ENCODE peak calls at places on chromosomes 11 and 22, in nine cellular contexts. One of them, this sample, is unnamed.

GRCh38 chr11:118921929-118922744 is 3.6 kb downstream of the BCL9L start:
- DNase-seq in cardiac fibroblast: peak
- DNase-seq in Karpas-422: no peak
- DNase-seq in CD8-positive, alpha-beta memory T cell: no peak
- DNase-seq in AG04450: no peak
- DNase-seq in tibial artery: peak
- DNase-seq in sigmoid colon: peak
- DNase-seq in lower leg skin: peak
- DNase-seq in neuronal stem cell: no peak
- DNase-seq in this sample: peak

GRCh38 chr11:120173771-120174170 is 35.9 kb upstream of the TRIM29 start:
- DNase-seq in AG04450: no peak
- DNase-seq in lower leg skin: no peak
- DNase-seq in tibial artery: no peak
- DNase-seq in CD8-positive, alpha-beta memory T cell: no peak
- DNase-seq in neuronal stem cell: no peak
- DNase-seq in sigmoid colon: peak
- DNase-seq in Karpas-422: no peak
- DNase-seq in cardiac fibroblast: no peak
- DNase-seq in this sample: no peak

GRCh38 chr11:3219281-3219892 is 774 bp upstream of the MRGPRG start:
- DNase-seq in sigmoid colon: peak
- DNase-seq in AG04450: no peak
- DNase-seq in tibial artery: no peak
- DNase-seq in cardiac fibroblast: no peak
- DNase-seq in neuronal stem cell: no peak
- DNase-seq in Karpas-422: no peak
- DNase-seq in CD8-positive, alpha-beta memory T cell: no peak
- DNase-seq in lower leg skin: no peak
- DNase-seq in this sample: peak

GRCh38 chr11:64656797-64657196 is 65.8 kb downstream of the SLC22A12 start:
- DNase-seq in lower leg skin: no peak
- DNase-seq in AG04450: no peak
- DNase-seq in tibial artery: no peak
- DNase-seq in Karpas-422: no peak
- DNase-seq in cardiac fibroblast: no peak
- DNase-seq in neuronal stem cell: no peak
- DNase-seq in CD8-positive, alpha-beta memory T cell: no peak
- DNase-seq in sigmoid colon: no peak
- DNase-seq in this sample: peak

GRCh38 chr11:10526974-10527918 is 13.7 kb downstream of the RNF141 start:
- DNase-seq in neuronal stem cell: no peak
- DNase-seq in AG04450: no peak
- DNase-seq in cardiac fibroblast: peak
- DNase-seq in sigmoid colon: no peak
- DNase-seq in tibial artery: no peak
- DNase-seq in CD8-positive, alpha-beta memory T cell: no peak
- DNase-seq in Karpas-422: no peak
- DNase-seq in lower leg skin: no peak
- DNase-seq in this sample: no peak

GRCh38 chr11:30876656-30877371 is 290.7 kb upstream of the MPPED2 start:
- DNase-seq in AG04450: no peak
- DNase-seq in lower leg skin: no peak
- DNase-seq in cardiac fibroblast: peak
- DNase-seq in tibial artery: no peak
- DNase-seq in CD8-positive, alpha-beta memory T cell: no peak
- DNase-seq in sigmoid colon: no peak
- DNase-seq in neuronal stem cell: no peak
- DNase-seq in Karpas-422: no peak
- DNase-seq in this sample: no peak

GRCh38 chr11:16136792-16137395 is 219.5 kb downstream of the SOX6 start:
- DNase-seq in CD8-positive, alpha-beta memory T cell: no peak
- DNase-seq in neuronal stem cell: no peak
- DNase-seq in cardiac fibroblast: no peak
- DNase-seq in Karpas-422: no peak
- DNase-seq in lower leg skin: no peak
- DNase-seq in tibial artery: no peak
- DNase-seq in AG04450: no peak
- DNase-seq in sigmoid colon: no peak
- DNase-seq in this sample: no peak

GRCh38 chr11:230431-230830 is 5.7 kb downstream of the SIRT3 start:
- DNase-seq in AG04450: no peak
- DNase-seq in tibial artery: no peak
- DNase-seq in cardiac fibroblast: no peak
- DNase-seq in lower leg skin: no peak
- DNase-seq in CD8-positive, alpha-beta memory T cell: no peak
- DNase-seq in sigmoid colon: peak
- DNase-seq in Karpas-422: no peak
- DNase-seq in neuronal stem cell: no peak
- DNase-seq in this sample: no peak

GRCh38 chr11:70825893-70826540 is 426.4 kb downstream of the SHANK2 start:
- DNase-seq in AG04450: no peak
- DNase-seq in sigmoid colon: no peak
- DNase-seq in neuronal stem cell: peak
- DNase-seq in tibial artery: no peak
- DNase-seq in CD8-positive, alpha-beta memory T cell: no peak
- DNase-seq in Karpas-422: no peak
- DNase-seq in lower leg skin: no peak
- DNase-seq in cardiac fibroblast: no peak
- DNase-seq in this sample: no peak

GRCh38 chr11:68329993-68330699 is 17.8 kb downstream of the LRP5 start:
- DNase-seq in lower leg skin: no peak
- DNase-seq in AG04450: no peak
- DNase-seq in cardiac fibroblast: no peak
- DNase-seq in CD8-positive, alpha-beta memory T cell: no peak
- DNase-seq in tibial artery: no peak
- DNase-seq in neuronal stem cell: no peak
- DNase-seq in Karpas-422: no peak
- DNase-seq in sigmoid colon: no peak
- DNase-seq in this sample: peak

GRCh38 chr11:126149759-126150236 is 61.7 kb downstream of the RPUSD4 start:
- DNase-seq in neuronal stem cell: no peak
- DNase-seq in lower leg skin: no peak
- DNase-seq in AG04450: no peak
- DNase-seq in sigmoid colon: peak
- DNase-seq in Karpas-422: no peak
- DNase-seq in cardiac fibroblast: no peak
- DNase-seq in CD8-positive, alpha-beta memory T cell: no peak
- DNase-seq in tibial artery: no peak
- DNase-seq in this sample: peak

GRCh38 chr11:45412521-45412920 is 126.4 kb upstream of the SYT13 start:
- DNase-seq in neuronal stem cell: no peak
- DNase-seq in lower leg skin: no peak
- DNase-seq in CD8-positive, alpha-beta memory T cell: no peak
- DNase-seq in tibial artery: no peak
- DNase-seq in Karpas-422: no peak
- DNase-seq in cardiac fibroblast: no peak
- DNase-seq in AG04450: no peak
- DNase-seq in sigmoid colon: no peak
- DNase-seq in this sample: peak

GRCh38 chr11:30992513-30992849 is 377.1 kb downstream of the DCDC1 start:
- DNase-seq in neuronal stem cell: no peak
- DNase-seq in sigmoid colon: no peak
- DNase-seq in tibial artery: no peak
- DNase-seq in cardiac fibroblast: no peak
- DNase-seq in AG04450: no peak
- DNase-seq in CD8-positive, alpha-beta memory T cell: no peak
- DNase-seq in lower leg skin: no peak
- DNase-seq in Karpas-422: no peak
- DNase-seq in this sample: peak

GRCh38 chr11:57546869-57547518 is 9.6 kb downstream of the SMTNL1 start:
- DNase-seq in Karpas-422: no peak
- DNase-seq in tibial artery: no peak
- DNase-seq in AG04450: no peak
- DNase-seq in cardiac fibroblast: peak
- DNase-seq in CD8-positive, alpha-beta memory T cell: no peak
- DNase-seq in lower leg skin: no peak
- DNase-seq in neuronal stem cell: no peak
- DNase-seq in sigmoid colon: no peak
- DNase-seq in this sample: peak

GRCh38 chr22:30185129-30185528 is 61.4 kb downstream of the LIF start:
- DNase-seq in tibial artery: no peak
- DNase-seq in CD8-positive, alpha-beta memory T cell: no peak
- DNase-seq in Karpas-422: no peak
- DNase-seq in cardiac fibroblast: no peak
- DNase-seq in sigmoid colon: no peak
- DNase-seq in lower leg skin: no peak
- DNase-seq in AG04450: no peak
- DNase-seq in neuronal stem cell: no peak
- DNase-seq in this sample: no peak
- H3K4me3 ChIP-seq in tibial artery: no peak
- H3K4me3 ChIP-seq in CD8-positive, alpha-beta memory T cell: no peak
- H3K4me3 ChIP-seq in Karpas-422: no peak
- H3K4me3 ChIP-seq in cardiac fibroblast: no peak
- H3K4me3 ChIP-seq in sigmoid colon: no peak
- H3K4me3 ChIP-seq in lower leg skin: no peak
- H3K4me3 ChIP-seq in AG04450: no peak
- H3K4me3 ChIP-seq in neuronal stem cell: no peak
- H3K4me3 ChIP-seq in this sample: no peak

GRCh38 chr11:34433899-34434298 is 4.8 kb upstream of the CAT start:
- DNase-seq in Karpas-422: no peak
- DNase-seq in sigmoid colon: no peak
- DNase-seq in cardiac fibroblast: no peak
- DNase-seq in tibial artery: no peak
- DNase-seq in AG04450: no peak
- DNase-seq in neuronal stem cell: no peak
- DNase-seq in lower leg skin: no peak
- DNase-seq in CD8-positive, alpha-beta memory T cell: no peak
- DNase-seq in this sample: no peak

GRCh38 chr11:34438529-34439507 is at the start of gene CAT:
- DNase-seq in sigmoid colon: peak
- DNase-seq in lower leg skin: peak
- DNase-seq in tibial artery: peak
- DNase-seq in AG04450: peak
- DNase-seq in neuronal stem cell: peak
- DNase-seq in CD8-positive, alpha-beta memory T cell: peak
- DNase-seq in Karpas-422: peak
- DNase-seq in cardiac fibroblast: peak
- DNase-seq in this sample: no peak

GRCh38 chr11:34441814-34442213 is 3.1 kb downstream of the CAT start:
- DNase-seq in Karpas-422: no peak
- DNase-seq in AG04450: no peak
- DNase-seq in sigmoid colon: no peak
- DNase-seq in lower leg skin: no peak
- DNase-seq in neuronal stem cell: no peak
- DNase-seq in tibial artery: no peak
- DNase-seq in CD8-positive, alpha-beta memory T cell: no peak
- DNase-seq in cardiac fibroblast: no peak
- DNase-seq in this sample: no peak

GRCh38 chr11:34439521-34440258 is 956 bp downstream of the CAT start:
- DNase-seq in AG04450: no peak
- DNase-seq in lower leg skin: no peak
- DNase-seq in cardiac fibroblast: no peak
- DNase-seq in tibial artery: no peak
- DNase-seq in sigmoid colon: no peak
- DNase-seq in neuronal stem cell: peak
- DNase-seq in CD8-positive, alpha-beta memory T cell: no peak
- DNase-seq in Karpas-422: no peak
- DNase-seq in this sample: no peak

GRCh38 chr11:34437224-34437879 is 1.4 kb upstream of the CAT start:
- DNase-seq in sigmoid colon: no peak
- DNase-seq in CD8-positive, alpha-beta memory T cell: no peak
- DNase-seq in tibial artery: no peak
- DNase-seq in neuronal stem cell: no peak
- DNase-seq in lower leg skin: no peak
- DNase-seq in cardiac fibroblast: no peak
- DNase-seq in AG04450: no peak
- DNase-seq in Karpas-422: no peak
- DNase-seq in this sample: no peak
- H3K4me3 ChIP-seq in sigmoid colon: no peak
- H3K4me3 ChIP-seq in CD8-positive, alpha-beta memory T cell: no peak
- H3K4me3 ChIP-seq in tibial artery: no peak
- H3K4me3 ChIP-seq in neuronal stem cell: no peak
- H3K4me3 ChIP-seq in lower leg skin: no peak
- H3K4me3 ChIP-seq in cardiac fibroblast: no peak
- H3K4me3 ChIP-seq in AG04450: no peak
- H3K4me3 ChIP-seq in Karpas-422: peak
- H3K4me3 ChIP-seq in this sample: no peak

GRCh38 chr11:128480066-128480465 is 107.3 kb downstream of the ETS1 start:
- DNase-seq in CD8-positive, alpha-beta memory T cell: no peak
- DNase-seq in sigmoid colon: no peak
- DNase-seq in neuronal stem cell: no peak
- DNase-seq in cardiac fibroblast: no peak
- DNase-seq in lower leg skin: no peak
- DNase-seq in Karpas-422: no peak
- DNase-seq in AG04450: no peak
- DNase-seq in tibial artery: no peak
- DNase-seq in this sample: no peak
- H3K4me3 ChIP-seq in CD8-positive, alpha-beta memory T cell: peak
- H3K4me3 ChIP-seq in sigmoid colon: no peak
- H3K4me3 ChIP-seq in neuronal stem cell: no peak
- H3K4me3 ChIP-seq in cardiac fibroblast: no peak
- H3K4me3 ChIP-seq in lower leg skin: no peak
- H3K4me3 ChIP-seq in Karpas-422: no peak
- H3K4me3 ChIP-seq in AG04450: no peak
- H3K4me3 ChIP-seq in tibial artery: no peak
- H3K4me3 ChIP-seq in this sample: no peak

GRCh38 chr22:20106205-20106848 is 9.6 kb upstream of the RANBP1 start:
- DNase-seq in CD8-positive, alpha-beta memory T cell: no peak
- DNase-seq in Karpas-422: no peak
- DNase-seq in lower leg skin: no peak
- DNase-seq in neuronal stem cell: no peak
- DNase-seq in sigmoid colon: no peak
- DNase-seq in cardiac fibroblast: no peak
- DNase-seq in AG04450: no peak
- DNase-seq in tibial artery: no peak
- DNase-seq in this sample: no peak

GRCh38 chr22:20105456-20106204 is 10.3 kb upstream of the RANBP1 start:
- DNase-seq in Karpas-422: no peak
- DNase-seq in tibial artery: no peak
- DNase-seq in sigmoid colon: no peak
- DNase-seq in lower leg skin: no peak
- DNase-seq in cardiac fibroblast: no peak
- DNase-seq in CD8-positive, alpha-beta memory T cell: no peak
- DNase-seq in AG04450: no peak
- DNase-seq in neuronal stem cell: no peak
- DNase-seq in this sample: no peak

GRCh38 chr22:20102203-20102780 is 13.6 kb upstream of the RANBP1 start:
- DNase-seq in AG04450: no peak
- DNase-seq in tibial artery: no peak
- DNase-seq in sigmoid colon: no peak
- DNase-seq in cardiac fibroblast: no peak
- DNase-seq in Karpas-422: no peak
- DNase-seq in lower leg skin: no peak
- DNase-seq in neuronal stem cell: no peak
- DNase-seq in CD8-positive, alpha-beta memory T cell: no peak
- DNase-seq in this sample: no peak

GRCh38 chr22:20099099-20099711 is 16.7 kb upstream of the RANBP1 start:
- DNase-seq in CD8-positive, alpha-beta memory T cell: no peak
- DNase-seq in cardiac fibroblast: no peak
- DNase-seq in Karpas-422: no peak
- DNase-seq in tibial artery: no peak
- DNase-seq in lower leg skin: no peak
- DNase-seq in sigmoid colon: no peak
- DNase-seq in AG04450: no peak
- DNase-seq in neuronal stem cell: no peak
- DNase-seq in this sample: no peak

DNA sequence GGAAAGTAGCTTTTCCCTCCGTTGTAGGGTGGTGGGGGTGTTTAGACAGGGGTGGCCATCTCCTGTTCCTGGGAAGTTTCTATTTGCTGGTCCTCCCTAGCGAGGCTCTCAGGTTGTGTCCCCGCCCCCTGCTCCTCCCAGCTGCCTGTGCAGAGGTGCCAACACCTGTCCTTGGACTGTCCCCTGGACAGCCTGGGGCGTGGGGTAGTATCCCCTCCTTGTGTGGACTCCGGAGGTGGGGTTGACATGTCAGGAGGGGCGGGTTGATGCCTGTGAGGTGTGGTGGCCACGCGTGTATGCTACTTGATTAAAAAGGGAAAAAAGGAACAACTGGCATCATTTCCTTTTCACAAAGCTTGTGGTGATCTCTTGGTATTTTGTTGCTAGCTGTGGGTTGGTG is 14.3 kb upstream of the RANBP1 start:
- DNase-seq in cardiac fibroblast: no peak
- DNase-seq in CD8-positive, alpha-beta memory T cell: no peak
- DNase-seq in tibial artery: no peak
- DNase-seq in Karpas-422: no peak
- DNase-seq in neuronal stem cell: no peak
- DNase-seq in lower leg skin: no peak
- DNase-seq in AG04450: no peak
- DNase-seq in sigmoid colon: no peak
- DNase-seq in this sample: no peak
- H3K4me3 ChIP-seq in cardiac fibroblast: no peak
- H3K4me3 ChIP-seq in CD8-positive, alpha-beta memory T cell: no peak
- H3K4me3 ChIP-seq in tibial artery: no peak
- H3K4me3 ChIP-seq in Karpas-422: no peak
- H3K4me3 ChIP-seq in neuronal stem cell: no peak
- H3K4me3 ChIP-seq in lower leg skin: no peak
- H3K4me3 ChIP-seq in AG04450: no peak
- H3K4me3 ChIP-seq in sigmoid colon: no peak
- H3K4me3 ChIP-seq in this sample: no peak